ENCODE peak calls at places on chromosomes 7 and 10, in seven cellular contexts. One of them, this sample, is unnamed. For H3K4me1, the result is how much of the 10 kb centered on the place peaks cover.

GRCh38 chr10:75876710-75877109 is 445.3 kb downstream of the LRMDA start:
- DNase-seq in K562: no peak
- DNase-seq in HepG2: no peak
- DNase-seq in SK-N-SH: no peak
- DNase-seq in H1: no peak
- DNase-seq in A549: no peak
- DNase-seq in GM12878: no peak
- DNase-seq in this sample: no peak

GRCh38 chr7:21371371-21371770 is 56.5 kb upstream of the SP4 start:
- DNase-seq in SK-N-SH: no peak
- DNase-seq in H1: no peak
- DNase-seq in K562: no peak
- DNase-seq in HepG2: no peak
- DNase-seq in A549: no peak
- DNase-seq in GM12878: no peak
- DNase-seq in this sample: no peak

GRCh38 chr10:86661161-86662025 is 6.9 kb upstream of the LDB3 start:
- DNase-seq in K562: no peak
- DNase-seq in A549: no peak
- DNase-seq in H1: no peak
- DNase-seq in HepG2: no peak
- DNase-seq in SK-N-SH: peak
- DNase-seq in GM12878: no peak
- DNase-seq in this sample: peak

GRCh38 chr10:33327750-33328149 is 6.7 kb downstream of the NRP1 start:
- DNase-seq in H1: no peak
- DNase-seq in GM12878: no peak
- DNase-seq in HepG2: no peak
- DNase-seq in A549: no peak
- DNase-seq in SK-N-SH: no peak
- DNase-seq in K562: no peak
- DNase-seq in this sample: peak

GRCh38 chr10:23403278-23403677 is 35.6 kb upstream of the OTUD1 start:
- DNase-seq in A549: no peak
- DNase-seq in K562: no peak
- DNase-seq in HepG2: no peak
- DNase-seq in GM12878: no peak
- DNase-seq in SK-N-SH: no peak
- DNase-seq in H1: no peak
- DNase-seq in this sample: no peak

GRCh38 chr7:5690931-5691461 is 90.5 kb downstream of the RNF216 start:
- DNase-seq in HepG2: no peak
- DNase-seq in H1: no peak
- DNase-seq in A549: no peak
- DNase-seq in SK-N-SH: no peak
- DNase-seq in GM12878: no peak
- DNase-seq in K562: no peak
- DNase-seq in this sample: no peak

GRCh38 chr10:91250341-91250740 is 29.9 kb downstream of the PCGF5 start:
- DNase-seq in SK-N-SH: no peak
- DNase-seq in H1: no peak
- DNase-seq in HepG2: no peak
- DNase-seq in A549: no peak
- DNase-seq in GM12878: no peak
- DNase-seq in K562: no peak
- DNase-seq in this sample: no peak

GRCh38 chr7:100785878-100786277 is 41.4 kb downstream of the EPHB4 start:
- DNase-seq in HepG2: no peak
- DNase-seq in K562: no peak
- DNase-seq in A549: no peak
- DNase-seq in SK-N-SH: no peak
- DNase-seq in GM12878: no peak
- DNase-seq in H1: no peak
- DNase-seq in this sample: no peak

GRCh38 chr7:44637788-44638594 is 31.6 kb downstream of the OGDH start:
- DNase-seq in SK-N-SH: no peak
- DNase-seq in H1: no peak
- DNase-seq in GM12878: peak
- DNase-seq in HepG2: no peak
- DNase-seq in A549: peak
- DNase-seq in K562: peak
- DNase-seq in this sample: peak

GRCh38 chr7:507623-508305 is 11.9 kb downstream of the PDGFA start:
- DNase-seq in HepG2: no peak
- DNase-seq in A549: no peak
- DNase-seq in SK-N-SH: no peak
- DNase-seq in H1: no peak
- DNase-seq in K562: no peak
- DNase-seq in GM12878: no peak
- DNase-seq in this sample: no peak

GRCh38 chr10:132066812-132067211 is 1.1 kb downstream of the JAKMIP3 start:
- DNase-seq in H1: no peak
- DNase-seq in GM12878: no peak
- DNase-seq in K562: no peak
- DNase-seq in SK-N-SH: no peak
- DNase-seq in HepG2: no peak
- DNase-seq in A549: no peak
- DNase-seq in this sample: no peak

GRCh38 chr10:66862687-66863290 is 63.0 kb upstream of the LRRTM3 start:
- DNase-seq in K562: no peak
- DNase-seq in HepG2: no peak
- DNase-seq in SK-N-SH: no peak
- DNase-seq in GM12878: no peak
- DNase-seq in A549: no peak
- DNase-seq in H1: no peak
- DNase-seq in this sample: no peak
- TF ChIP-seq USF2 in K562: no peak
- TF ChIP-seq USF2 in HepG2: no peak
- TF ChIP-seq USF2 in SK-N-SH: no peak
- TF ChIP-seq USF2 in GM12878: no peak
- TF ChIP-seq USF2 in A549: no peak
- TF ChIP-seq USF2 in H1: no peak
- TF ChIP-seq USF2 in this sample: no peak

GRCh38 chr10:70479161-70479531 is 579 bp downstream of the PALD1 start:
- DNase-seq in A549: peak
- DNase-seq in H1: no peak
- DNase-seq in K562: no peak
- DNase-seq in GM12878: no peak
- DNase-seq in HepG2: no peak
- DNase-seq in SK-N-SH: no peak
- DNase-seq in this sample: no peak
- H3K4me1 ChIP-seq in A549: under half
- H3K4me1 ChIP-seq in H1: under half
- H3K4me1 ChIP-seq in K562: under half
- H3K4me1 ChIP-seq in GM12878: under half
- H3K4me1 ChIP-seq in HepG2: under half
- H3K4me1 ChIP-seq in SK-N-SH: under half
- H3K4me1 ChIP-seq in this sample: under half

DNA sequence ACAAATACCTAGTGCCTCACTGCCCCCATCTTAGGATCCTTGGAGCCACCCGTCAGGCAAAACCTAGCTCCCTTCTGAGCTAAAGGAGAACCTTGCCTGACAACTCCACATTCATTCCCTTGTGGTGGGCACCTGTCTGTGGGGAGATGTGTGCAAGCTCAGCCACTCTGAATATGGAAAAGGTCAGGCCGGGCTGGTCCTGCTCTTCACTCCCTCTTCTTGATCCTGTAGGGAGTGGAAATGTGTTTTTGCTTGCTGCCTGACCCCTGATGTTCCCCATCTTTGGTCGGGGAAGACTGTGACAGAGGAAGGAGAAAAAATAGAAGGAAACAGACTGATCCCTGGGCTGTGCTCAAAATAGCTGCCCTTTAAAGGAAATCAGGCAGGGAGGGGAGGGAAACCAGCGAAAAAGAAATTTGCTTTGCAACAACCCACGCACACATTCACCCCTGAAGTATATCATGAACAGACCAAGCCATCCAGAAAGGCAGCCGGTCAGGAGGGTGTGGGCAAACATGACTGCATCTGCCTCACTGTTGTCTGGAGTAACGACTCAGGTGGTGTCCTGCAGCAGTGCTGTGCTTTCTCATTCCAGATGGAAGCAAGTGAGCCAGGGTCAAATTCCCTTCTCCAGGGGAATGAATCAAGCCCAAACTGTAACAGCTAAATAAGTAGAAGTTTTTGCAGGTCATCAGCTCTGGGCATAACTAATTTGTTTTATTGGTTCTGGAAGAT is 74.0 kb downstream of the SCRN1 start:
- DNase-seq in GM12878: no peak
- DNase-seq in HepG2: no peak
- DNase-seq in H1: no peak
- DNase-seq in SK-N-SH: no peak
- DNase-seq in K562: no peak
- DNase-seq in A549: no peak
- DNase-seq in this sample: peak
- TF ChIP-seq USF2 in GM12878: no peak
- TF ChIP-seq USF2 in HepG2: no peak
- TF ChIP-seq USF2 in H1: no peak
- TF ChIP-seq USF2 in SK-N-SH: no peak
- TF ChIP-seq USF2 in K562: no peak
- TF ChIP-seq USF2 in A549: no peak
- TF ChIP-seq USF2 in this sample: no peak

GRCh38 chr7:106365252-106366005 is 80.6 kb upstream of the NAMPT start:
- DNase-seq in HepG2: no peak
- DNase-seq in K562: no peak
- DNase-seq in GM12878: peak
- DNase-seq in H1: no peak
- DNase-seq in SK-N-SH: no peak
- DNase-seq in A549: no peak
- DNase-seq in this sample: no peak
- H3K4me1 ChIP-seq in HepG2: under half
- H3K4me1 ChIP-seq in K562: under half
- H3K4me1 ChIP-seq in GM12878: under half
- H3K4me1 ChIP-seq in H1: under half
- H3K4me1 ChIP-seq in SK-N-SH: under half
- H3K4me1 ChIP-seq in A549: under half
- H3K4me1 ChIP-seq in this sample: under half

DNA sequence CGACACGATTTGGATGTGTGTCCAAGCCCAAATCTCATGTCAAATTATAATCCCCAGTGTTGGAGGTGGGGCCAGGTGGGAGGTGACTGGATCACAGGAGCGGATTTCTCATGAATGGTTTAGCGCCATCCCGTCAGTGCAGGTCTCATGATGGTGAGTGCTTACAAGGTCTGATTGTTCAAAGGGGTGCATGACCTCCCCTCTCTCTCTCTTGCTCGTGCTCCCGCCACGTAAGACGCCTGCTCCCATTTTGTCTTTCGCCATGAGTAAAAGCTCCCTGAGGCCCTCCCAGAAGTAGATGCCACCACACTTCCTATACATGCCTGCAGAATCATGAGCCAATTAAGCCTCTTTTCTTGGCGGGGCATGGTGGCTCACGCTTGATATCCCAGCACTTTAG is 71.5 kb upstream of the NANOS1 start:
- DNase-seq in A549: no peak
- DNase-seq in H1: no peak
- DNase-seq in SK-N-SH: no peak
- DNase-seq in GM12878: no peak
- DNase-seq in HepG2: no peak
- DNase-seq in K562: no peak
- DNase-seq in this sample: no peak
- TF ChIP-seq USF2 in A549: no peak
- TF ChIP-seq USF2 in H1: no peak
- TF ChIP-seq USF2 in SK-N-SH: no peak
- TF ChIP-seq USF2 in GM12878: no peak
- TF ChIP-seq USF2 in HepG2: no peak
- TF ChIP-seq USF2 in K562: no peak
- TF ChIP-seq USF2 in this sample: no peak